ENCODE peak calls at places on chromosomes 13 and 19, in eight cellular contexts. B, L, Z, D, V, Q, E and S are unnamed samples.

GRCh38 chr13:44212633-44213387 is 160.8 kb upstream of the SERP2 start:
- DNase-seq in Q (no peak), L (no peak), D (no peak), B (no peak), V (no peak), Z (peak), E (no peak), S (no peak)

GRCh38 chr13:51453959-51454703 is 1.3 kb upstream of the INTS6 start:
- DNase-seq in Z (peak), B (peak), V (no peak), Q (no peak), L (peak), E (peak), D (peak), S (no peak)

GRCh38 chr19:14479985-14480694 is 5.0 kb upstream of the PTGER1 start:
- DNase-seq in Q (peak), V (peak), B (peak), L (peak), Z (no peak), E (no peak), D (peak), S (peak)

GRCh38 chr13:90545070-90545840 is 802.2 kb upstream of the MIR17HG start:
- DNase-seq in D (peak), Z (peak), E (no peak), B (no peak), Q (no peak), V (no peak), L (no peak), S (no peak)

GRCh38 chr13:75691183-75691582 is 55.1 kb downstream of the LMO7 start:
- DNase-seq in L (no peak), B (no peak), E (no peak), Q (no peak), Z (peak), V (no peak), D (peak), S (no peak)

GRCh38 chr19:48746738-48747575 is at the start of gene IZUMO1:
- DNase-seq in D (no peak), L (no peak), E (peak), B (peak), Q (peak), Z (peak), V (peak), S (peak)

GRCh38 chr19:39533791-39534190 is 1.1 kb upstream of the EID2B start:
- DNase-seq in V (no peak), Z (no peak), D (no peak), B (no peak), E (no peak), Q (no peak), L (no peak), S (no peak)

GRCh38 chr19:41324231-41324702 is 14.3 kb downstream of the CCDC97 start:
- DNase-seq in E (no peak), Q (no peak), V (no peak), Z (no peak), B (no peak), L (no peak), D (no peak), S (no peak)

GRCh38 chr13:79185580-79185979 is 220.5 kb downstream of the RBM26 start:
- DNase-seq in Z (no peak), B (peak), V (no peak), L (no peak), E (no peak), Q (no peak), D (no peak), S (no peak)

GRCh38 chr19:50323782-50324133 is 5.4 kb downstream of the KCNC3 start:
- DNase-seq in D (no peak), Q (no peak), E (no peak), Z (no peak), V (no peak), L (no peak), B (no peak), S (no peak)

GRCh38 chr19:13781547-13781946 is 7.3 kb downstream of the C19orf53 start:
- DNase-seq in D (peak), L (no peak), V (no peak), E (peak), Z (peak), Q (no peak), B (no peak), S (no peak)

GRCh38 chr13:113771709-113772331 is 12.8 kb downstream of the TMEM255B start:
- DNase-seq in L (no peak), D (peak), E (peak), V (no peak), Q (no peak), B (no peak), Z (peak), S (no peak)

GRCh38 chr13:24540236-24541126 is 27.9 kb upstream of the PARP4 start:
- DNase-seq in Q (no peak), E (no peak), B (no peak), V (no peak), Z (no peak), D (no peak), L (no peak), S (no peak)

GRCh38 chr19:57850553-57851017 is 926 bp downstream of the ZNF587 start:
- DNase-seq in B (peak), V (no peak), L (no peak), E (no peak), Z (peak), Q (no peak), D (peak), S (no peak)

GRCh38 chr19:10797078-10797477 is 38.9 kb downstream of the TMED1 start:
- DNase-seq in E (no peak), V (peak), L (peak), Z (no peak), D (no peak), B (no peak), Q (no peak), S (peak)

GRCh38 chr19:2270157-2270571 is 11.8 kb downstream of the PEAK3 start:
- DNase-seq in E (peak), Z (no peak), Q (no peak), B (no peak), L (no peak), D (no peak), V (no peak), S (peak)

GRCh38 chr19:28313633-28314032 is 899.3 kb downstream of the UQCRFS1 start:
- DNase-seq in B (no peak), Q (no peak), V (no peak), L (no peak), E (no peak), Z (peak), D (peak), S (no peak)

GRCh38 chr13:30551194-30551593 is 66.5 kb upstream of the USPL1 start:
- DNase-seq in V (no peak), D (peak), L (no peak), E (no peak), Q (no peak), B (no peak), Z (peak), S (no peak)